ENCODE peak calls at places on chromosomes 2 and 18, in nine cellular contexts. D, Z, G, E, Q, O, C, L and J are unnamed samples.

GRCh38 chr2:222733846-222734689 is 62.6 kb downstream of the MOGAT1 start:
- DNase-seq in C (no peak), L (no peak), D (no peak), Q (no peak), O (no peak), G (peak), E (peak), Z (no peak), J (no peak)

GRCh38 chr2:20447437-20448245 is 767 bp downstream of the RHOB start:
- DNase-seq in O (no peak), Z (peak), G (peak), E (peak), C (peak), D (no peak), L (peak), Q (peak), J (peak)

GRCh38 chr2:17482651-17483050 is 35.6 kb downstream of the RAD51AP2 start:
- DNase-seq in O (no peak), C (peak), Z (no peak), D (no peak), L (no peak), Q (no peak), G (no peak), E (no peak), J (peak)

GRCh38 chr18:51522821-51523220 is 325.3 kb upstream of the MEX3C start:
- DNase-seq in Q (no peak), L (no peak), E (no peak), O (no peak), Z (no peak), C (no peak), G (no peak), D (peak), J (peak)

GRCh38 chr2:182447163-182447562 is 20.3 kb upstream of the PDE1A start:
- DNase-seq in O (no peak), D (no peak), G (no peak), Z (no peak), L (no peak), E (no peak), C (no peak), Q (no peak), J (peak)

GRCh38 chr2:62744603-62745002 is 39.1 kb downstream of the EHBP1 start:
- DNase-seq in Z (no peak), C (no peak), G (no peak), O (no peak), D (no peak), Q (no peak), L (no peak), E (no peak), J (no peak)

GRCh38 chr18:48832961-48833700 is 117.6 kb downstream of the SMAD7 start:
- DNase-seq in L (peak), G (peak), Q (peak), C (peak), O (peak), D (peak), E (peak), Z (peak), J (no peak)

GRCh38 chr2:56369316-56369715 is 185.5 kb downstream of the CCDC85A start:
- DNase-seq in L (no peak), Z (no peak), G (peak), E (no peak), D (no peak), Q (no peak), C (peak), O (no peak), J (peak)

GRCh38 chr2:152602750-152603149 is 114.5 kb downstream of the PRPF40A start:
- DNase-seq in Z (no peak), Q (no peak), G (no peak), C (no peak), L (no peak), D (no peak), O (no peak), E (no peak), J (no peak)

GRCh38 chr2:224775638-224776037 is 59.5 kb upstream of the CCDC195 start:
- DNase-seq in O (no peak), Q (no peak), Z (no peak), E (no peak), D (no peak), C (peak), L (no peak), G (no peak), J (no peak)

GRCh38 chr2:59732861-59733603 is 820.4 kb downstream of the BCL11A start:
- DNase-seq in C (no peak), E (no peak), Q (no peak), Z (no peak), D (no peak), G (no peak), O (no peak), L (no peak), J (no peak)

GRCh38 chr2:233674995-233675394 is 3.3 kb downstream of the UGT1A9 start:
- DNase-seq in D (no peak), G (no peak), Q (no peak), C (no peak), E (no peak), L (no peak), O (no peak), Z (no peak), J (no peak)

GRCh38 chr2:2577366-2577765 is 246.3 kb upstream of the MYT1L start:
- DNase-seq in D (no peak), C (no peak), G (no peak), Q (no peak), Z (no peak), L (peak), O (no peak), E (no peak), J (no peak)

GRCh38 chr2:200787351-200788128 is 24.2 kb upstream of the BZW1 start:
- DNase-seq in E (no peak), Q (no peak), O (peak), L (no peak), D (no peak), G (peak), C (peak), Z (no peak), J (peak)

GRCh38 chr2:144241801-144242200 is 278.1 kb downstream of the ZEB2 start:
- DNase-seq in E (no peak), D (no peak), Q (peak), C (no peak), O (no peak), Z (no peak), L (no peak), G (no peak), J (no peak)

GRCh38 chr2:162582357-162582798 is 238.4 kb downstream of the GCA start:
- DNase-seq in E (no peak), L (no peak), Q (no peak), O (peak), Z (no peak), D (peak), C (no peak), G (no peak), J (peak)

GRCh38 chr2:18719978-18720775 is 130.8 kb upstream of the NT5C1B start:
- DNase-seq in C (peak), E (no peak), Q (no peak), O (peak), Z (no peak), G (peak), L (no peak), D (peak), J (peak)

GRCh38 chr2:104378853-104379374 is 475.0 kb upstream of the POU3F3 start:
- DNase-seq in L (no peak), E (no peak), D (peak), C (no peak), Q (peak), O (no peak), Z (no peak), G (peak), J (peak)

GRCh38 chr2:59690849-59691248 is 862.6 kb downstream of the BCL11A start:
- DNase-seq in Q (no peak), E (no peak), O (no peak), Z (no peak), G (no peak), L (no peak), D (no peak), C (no peak), J (no peak)

GRCh38 chr2:68900496-68901198 is 29.4 kb upstream of the BMP10 start:
- DNase-seq in Q (peak), C (no peak), O (no peak), L (no peak), D (no peak), G (no peak), E (no peak), Z (no peak), J (peak)

GRCh38 chr2:79817288-79817687 is 304.4 kb downstream of the CTNNA2 start:
- DNase-seq in Q (no peak), D (no peak), C (no peak), G (peak), Z (no peak), L (no peak), E (no peak), O (no peak), J (no peak)

GRCh38 chr2:142010871-142011270 is 119.9 kb downstream of the LRP1B start:
- DNase-seq in E (no peak), C (no peak), L (no peak), Q (no peak), D (no peak), G (no peak), Z (no peak), O (no peak), J (peak)

GRCh38 chr2:149715005-149715592 is 127.5 kb upstream of the MMADHC start:
- DNase-seq in Q (peak), G (peak), Z (no peak), E (no peak), D (peak), C (peak), O (peak), L (no peak), J (peak)

GRCh38 chr2:65835106-65835505 is 402.7 kb upstream of the SPRED2 start:
- DNase-seq in D (no peak), O (no peak), C (no peak), L (no peak), Z (no peak), Q (no peak), G (no peak), E (no peak), J (no peak)

GRCh38 chr2:19848029-19848750 is 53.6 kb downstream of the TTC32 start:
- DNase-seq in D (no peak), G (no peak), E (no peak), L (no peak), Q (no peak), C (no peak), Z (no peak), O (no peak), J (no peak)

GRCh38 chr2:214774108-214774507 is 35.4 kb downstream of the BARD1 start:
- DNase-seq in L (no peak), Z (no peak), C (peak), E (no peak), G (peak), O (no peak), D (no peak), Q (no peak), J (peak)

GRCh38 chr2:56372071-56372656 is 188.4 kb downstream of the CCDC85A start:
- DNase-seq in L (no peak), D (no peak), C (no peak), G (no peak), O (no peak), Z (no peak), E (no peak), Q (no peak), J (no peak)

GRCh38 chr2:5125017-5125730 is 567.0 kb upstream of the SOX11 start:
- DNase-seq in O (no peak), Q (no peak), Z (no peak), C (no peak), L (no peak), G (no peak), D (no peak), E (no peak), J (no peak)

GRCh38 chr2:85810376-85811172 is 56.8 kb downstream of the ATOH8 start:
- DNase-seq in O (no peak), G (peak), E (no peak), L (no peak), Z (no peak), D (no peak), C (no peak), Q (no peak), J (no peak)

GRCh38 chr2:48220463-48220862 is 309.5 kb upstream of the STON1 start:
- DNase-seq in O (no peak), G (no peak), D (no peak), Q (no peak), E (no peak), Z (no peak), C (no peak), L (no peak), J (no peak)

GRCh38 chr2:16546128-16546754 is 119.4 kb downstream of the CYRIA start:
- DNase-seq in D (no peak), E (no peak), Z (no peak), L (no peak), C (peak), Q (peak), G (no peak), O (no peak), J (peak)

GRCh38 chr2:64232266-64232665 is 88.0 kb upstream of the PELI1 start:
- DNase-seq in Q (no peak), D (no peak), L (no peak), O (no peak), C (no peak), G (no peak), Z (no peak), E (no peak), J (no peak)

GRCh38 chr18:79756826-79757225 is 40.9 kb upstream of the KCNG2 start:
- DNase-seq in D (no peak), G (no peak), Z (no peak), Q (no peak), O (no peak), C (no peak), L (no peak), E (no peak), J (no peak)

GRCh38 chr2:232873909-232874641 is 4.0 kb downstream of the SNORC start:
- DNase-seq in Q (no peak), O (no peak), L (no peak), D (no peak), E (no peak), G (no peak), C (no peak), Z (no peak), J (no peak)

GRCh38 chr2:40471868-40472267 is 20.0 kb upstream of the SLC8A1 start:
- DNase-seq in G (no peak), E (no peak), Q (no peak), O (no peak), Z (no peak), L (no peak), C (no peak), D (peak), J (no peak)

GRCh38 chr2:70902067-70902442 is 33.6 kb upstream of the ATP6V1B1 start:
- DNase-seq in Z (no peak), Q (no peak), G (peak), D (no peak), C (no peak), E (no peak), L (no peak), O (no peak), J (no peak)
- H3K4me3 ChIP-seq in Z (peak), Q (no peak), G (peak), D (peak), C (peak), E (peak), L (peak), O (peak), J (peak)

GRCh38 chr2:170237572-170238120 is 59.7 kb downstream of the MYO3B start:
- DNase-seq in Q (no peak), D (no peak), C (no peak), O (no peak), E (no peak), L (no peak), G (no peak), Z (no peak), J (no peak)

GRCh38 chr2:170240629-170241028 is 62.7 kb downstream of the MYO3B start:
- DNase-seq in D (no peak), C (no peak), G (no peak), L (no peak), O (no peak), E (no peak), Z (no peak), Q (no peak), J (no peak)

GRCh38 chr2:170236639-170237037 is 58.7 kb downstream of the MYO3B start:
- DNase-seq in D (no peak), C (no peak), E (no peak), L (no peak), Z (no peak), O (no peak), G (no peak), Q (no peak), J (no peak)

GRCh38 chr2:170238776-170239175 is 60.8 kb downstream of the MYO3B start:
- DNase-seq in G (no peak), D (no peak), L (no peak), O (no peak), Q (no peak), C (no peak), Z (no peak), E (no peak), J (no peak)

DNA sequence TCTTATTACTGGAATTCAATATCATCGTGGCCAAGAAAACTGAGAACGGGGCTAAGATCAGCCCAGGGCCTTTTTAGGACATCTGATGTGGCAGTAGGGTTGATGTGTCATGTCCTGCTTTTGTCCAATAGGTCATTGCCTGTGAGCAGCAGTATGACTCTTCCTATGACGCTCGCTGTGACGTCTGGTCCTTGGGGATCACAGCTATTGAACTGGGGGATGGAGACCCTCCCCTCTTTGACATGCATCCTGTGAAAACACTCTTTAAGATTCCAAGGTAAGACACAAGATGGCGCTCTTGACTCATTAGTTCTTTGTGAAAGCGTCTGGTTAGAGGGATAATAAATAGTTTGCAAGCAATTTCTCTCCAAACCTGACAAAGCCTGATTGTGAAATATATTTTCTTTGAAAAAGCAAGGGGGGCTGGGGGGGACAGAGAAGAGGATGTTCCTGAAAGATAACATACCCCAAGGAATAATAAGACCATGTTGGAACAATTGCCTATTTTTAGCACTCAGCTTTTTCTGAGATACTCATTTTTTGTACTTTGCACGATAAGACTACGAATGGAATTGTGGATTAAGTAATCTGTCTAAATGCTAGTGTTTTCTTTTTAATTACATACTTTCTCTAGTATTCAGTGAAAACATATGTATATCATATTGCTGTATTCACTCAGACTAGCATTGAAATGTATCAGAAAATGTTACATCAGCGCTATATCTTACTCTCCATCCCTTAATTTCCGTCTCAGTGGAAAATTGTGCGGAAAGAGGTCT is 58.1 kb downstream of the MYO3B start:
- DNase-seq in Z (no peak), E (no peak), D (peak), G (peak), L (no peak), C (peak), O (peak), Q (peak), J (peak)
- TF ChIP-seq CTCF in Z (peak), E (peak), D (peak), G (peak), L (peak), C (peak), O (peak), Q (peak), J (peak)

GRCh38 chr2:217934321-217935131 is 68.3 kb downstream of the TNS1 start:
- DNase-seq in C (peak), L (peak), Q (no peak), G (peak), E (peak), D (peak), Z (peak), O (no peak), J (peak)

GRCh38 chr2:217933326-217933993 is 69.3 kb downstream of the TNS1 start:
- DNase-seq in E (peak), G (no peak), L (no peak), O (no peak), Q (no peak), C (no peak), D (no peak), Z (peak), J (no peak)

GRCh38 chr2:217936952-217937351 is 65.8 kb downstream of the TNS1 start:
- DNase-seq in E (no peak), O (no peak), D (no peak), G (no peak), Q (no peak), C (no peak), Z (peak), L (no peak), J (no peak)

GRCh38 chr2:217935901-217936684 is 66.7 kb downstream of the TNS1 start:
- DNase-seq in D (no peak), E (peak), O (no peak), Z (peak), L (no peak), C (peak), G (peak), Q (no peak), J (no peak)

GRCh38 chr2:217935245-217935879 is 67.4 kb downstream of the TNS1 start:
- DNase-seq in O (no peak), Q (no peak), G (peak), D (no peak), E (peak), L (no peak), Z (peak), C (peak), J (peak)
- H3K4me3 ChIP-seq in O (no peak), Q (no peak), G (peak), D (no peak), E (peak), L (peak), Z (peak), C (no peak), J (no peak)

GRCh38 chr2:42810971-42811865 is 18.8 kb upstream of the HAAO start:
- DNase-seq in Q (peak), C (peak), D (peak), Z (peak), O (peak), E (peak), G (peak), L (no peak), J (peak)
- TF ChIP-seq CTCF in Q (no peak), C (no peak), D (no peak), Z (no peak), O (peak), E (no peak), G (no peak), L (no peak), J (no peak)

GRCh38 chr2:164920430-164920829 is 34.9 kb downstream of the SLC38A11 start:
- DNase-seq in O (no peak), C (peak), Q (no peak), Z (no peak), E (no peak), G (peak), D (peak), L (no peak), J (peak)
- H3K4me3 ChIP-seq in O (peak), C (peak), Q (no peak), Z (no peak), E (no peak), G (peak), D (peak), L (no peak), J (peak)

GRCh38 chr18:44793685-44794084 is 113.0 kb downstream of the SETBP1 start:
- DNase-seq in G (no peak), L (no peak), D (no peak), Q (no peak), Z (no peak), O (no peak), E (no peak), C (no peak), J (no peak)

GRCh38 chr18:44796505-44797198 is 116.0 kb downstream of the SETBP1 start:
- DNase-seq in Z (no peak), C (no peak), O (no peak), G (no peak), Q (no peak), D (no peak), L (no peak), E (no peak), J (peak)

GRCh38 chr18:44792456-44793080 is 111.9 kb downstream of the SETBP1 start:
- DNase-seq in O (no peak), G (peak), L (no peak), D (no peak), E (no peak), Q (no peak), C (no peak), Z (no peak), J (no peak)

GRCh38 chr18:44793186-44793585 is 112.5 kb downstream of the SETBP1 start:
- DNase-seq in L (no peak), D (no peak), C (no peak), Z (no peak), G (no peak), O (no peak), Q (no peak), E (no peak), J (no peak)

DNA sequence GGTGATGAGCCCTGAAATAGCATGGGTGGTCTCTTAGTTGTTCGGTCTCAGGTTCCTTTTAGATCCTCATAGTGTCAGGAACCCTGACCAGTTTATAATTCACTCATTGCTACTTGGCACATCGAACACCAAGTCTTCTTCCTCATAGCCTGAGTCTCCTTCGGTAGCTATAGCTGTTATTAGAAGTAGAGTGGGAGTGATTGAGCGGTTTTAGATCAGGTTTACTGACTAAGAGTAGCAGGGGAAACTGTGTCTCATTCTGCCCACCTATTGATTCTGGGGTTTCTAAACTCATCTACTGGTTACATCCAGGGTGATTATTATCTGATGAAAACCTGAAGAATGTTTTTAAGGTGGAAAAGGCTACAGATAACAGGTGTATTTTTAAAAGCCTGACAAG is 114.6 kb downstream of the SETBP1 start:
- DNase-seq in L (no peak), Z (no peak), Q (no peak), O (no peak), C (no peak), D (no peak), G (no peak), E (no peak), J (no peak)
- TF ChIP-seq CTCF in L (no peak), Z (no peak), Q (no peak), O (no peak), C (no peak), D (no peak), G (no peak), E (no peak), J (no peak)

GRCh38 chr18:73674466-73674865 is 473.2 kb downstream of the FBXO15 start:
- DNase-seq in O (no peak), G (no peak), C (peak), D (no peak), L (no peak), Q (no peak), E (no peak), Z (no peak), J (no peak)
- H3K4me3 ChIP-seq in O (no peak), G (no peak), C (no peak), D (no peak), L (no peak), Q (no peak), E (no peak), Z (no peak), J (no peak)